ENCODE peak calls at places on chromosome 4, in ten cellular contexts. One of them, this sample, is unnamed.

GRCh38 chr4:6198278-6198677 is 2.1 kb downstream of the JAKMIP1 start:
- DNase-seq in CD8-positive, alpha-beta memory T cell: no peak
- DNase-seq in PC-9: no peak
- DNase-seq in heart left ventricle: no peak
- DNase-seq in psoas muscle: no peak
- DNase-seq in CD4-positive, CD25-positive, alpha-beta regulatory T cell: peak; percentile 30
- DNase-seq in fibroblast of lung: no peak
- DNase-seq in naive thymus-derived CD4-positive, alpha-beta T cell: no peak
- DNase-seq in lower lobe of right lung: no peak
- DNase-seq in H7: peak; percentile 51
- DNase-seq in this sample: no peak

GRCh38 chr4:19945979-19946380 is 305.7 kb upstream of the SLIT2 start:
- DNase-seq in H7: no peak
- DNase-seq in CD8-positive, alpha-beta memory T cell: no peak
- DNase-seq in CD4-positive, CD25-positive, alpha-beta regulatory T cell: no peak
- DNase-seq in heart left ventricle: no peak
- DNase-seq in naive thymus-derived CD4-positive, alpha-beta T cell: no peak
- DNase-seq in fibroblast of lung: peak; percentile 99
- DNase-seq in psoas muscle: no peak
- DNase-seq in PC-9: peak; percentile 41
- DNase-seq in lower lobe of right lung: no peak
- DNase-seq in this sample: no peak

GRCh38 chr4:149690726-149691125 is 124.9 kb downstream of the IQCM start:
- DNase-seq in heart left ventricle: no peak
- DNase-seq in psoas muscle: no peak
- DNase-seq in fibroblast of lung: no peak
- DNase-seq in naive thymus-derived CD4-positive, alpha-beta T cell: no peak
- DNase-seq in H7: peak; percentile 19
- DNase-seq in lower lobe of right lung: no peak
- DNase-seq in CD8-positive, alpha-beta memory T cell: no peak
- DNase-seq in CD4-positive, CD25-positive, alpha-beta regulatory T cell: no peak
- DNase-seq in PC-9: no peak
- DNase-seq in this sample: no peak

GRCh38 chr4:16608123-16608522 is 290.3 kb downstream of the LDB2 start:
- DNase-seq in naive thymus-derived CD4-positive, alpha-beta T cell: no peak
- DNase-seq in H7: no peak
- DNase-seq in heart left ventricle: peak; percentile 20
- DNase-seq in lower lobe of right lung: no peak
- DNase-seq in fibroblast of lung: no peak
- DNase-seq in CD8-positive, alpha-beta memory T cell: no peak
- DNase-seq in PC-9: no peak
- DNase-seq in CD4-positive, CD25-positive, alpha-beta regulatory T cell: no peak
- DNase-seq in psoas muscle: no peak
- DNase-seq in this sample: no peak

GRCh38 chr4:22237155-22237751 is 278.6 kb downstream of the ADGRA3 start:
- DNase-seq in CD8-positive, alpha-beta memory T cell: peak; percentile 55
- DNase-seq in CD4-positive, CD25-positive, alpha-beta regulatory T cell: peak; percentile 32
- DNase-seq in fibroblast of lung: peak; percentile 4
- DNase-seq in H7: peak; percentile 48
- DNase-seq in psoas muscle: no peak
- DNase-seq in PC-9: peak; percentile 24
- DNase-seq in lower lobe of right lung: peak; percentile 44
- DNase-seq in heart left ventricle: no peak
- DNase-seq in naive thymus-derived CD4-positive, alpha-beta T cell: peak; percentile 37
- DNase-seq in this sample: no peak

GRCh38 chr4:15381806-15382338 is 46.0 kb upstream of the C1QTNF7 start:
- DNase-seq in heart left ventricle: no peak
- DNase-seq in PC-9: no peak
- DNase-seq in H7: no peak
- DNase-seq in CD4-positive, CD25-positive, alpha-beta regulatory T cell: no peak
- DNase-seq in naive thymus-derived CD4-positive, alpha-beta T cell: no peak
- DNase-seq in fibroblast of lung: no peak
- DNase-seq in lower lobe of right lung: no peak
- DNase-seq in CD8-positive, alpha-beta memory T cell: no peak
- DNase-seq in psoas muscle: no peak
- DNase-seq in this sample: no peak

GRCh38 chr4:78336093-78336943 is 215.3 kb upstream of the ANXA3 start:
- DNase-seq in H7: no peak
- DNase-seq in CD8-positive, alpha-beta memory T cell: no peak
- DNase-seq in fibroblast of lung: peak; percentile 37
- DNase-seq in lower lobe of right lung: no peak
- DNase-seq in PC-9: peak; percentile 12
- DNase-seq in heart left ventricle: no peak
- DNase-seq in CD4-positive, CD25-positive, alpha-beta regulatory T cell: no peak
- DNase-seq in naive thymus-derived CD4-positive, alpha-beta T cell: no peak
- DNase-seq in psoas muscle: no peak
- DNase-seq in this sample: no peak

GRCh38 chr4:62431513-62431912 is 1231.4 kb downstream of the ADGRL3 start:
- DNase-seq in H7: no peak
- DNase-seq in heart left ventricle: no peak
- DNase-seq in psoas muscle: no peak
- DNase-seq in PC-9: no peak
- DNase-seq in fibroblast of lung: no peak
- DNase-seq in CD4-positive, CD25-positive, alpha-beta regulatory T cell: no peak
- DNase-seq in lower lobe of right lung: no peak
- DNase-seq in CD8-positive, alpha-beta memory T cell: no peak
- DNase-seq in naive thymus-derived CD4-positive, alpha-beta T cell: no peak
- DNase-seq in this sample: no peak

GRCh38 chr4:57103051-57103450 is 7.1 kb downstream of the IGFBP7 start:
- DNase-seq in heart left ventricle: no peak
- DNase-seq in fibroblast of lung: no peak
- DNase-seq in PC-9: no peak
- DNase-seq in H7: no peak
- DNase-seq in CD4-positive, CD25-positive, alpha-beta regulatory T cell: no peak
- DNase-seq in psoas muscle: peak; percentile 57
- DNase-seq in lower lobe of right lung: no peak
- DNase-seq in CD8-positive, alpha-beta memory T cell: no peak
- DNase-seq in naive thymus-derived CD4-positive, alpha-beta T cell: no peak
- DNase-seq in this sample: no peak

DNA sequence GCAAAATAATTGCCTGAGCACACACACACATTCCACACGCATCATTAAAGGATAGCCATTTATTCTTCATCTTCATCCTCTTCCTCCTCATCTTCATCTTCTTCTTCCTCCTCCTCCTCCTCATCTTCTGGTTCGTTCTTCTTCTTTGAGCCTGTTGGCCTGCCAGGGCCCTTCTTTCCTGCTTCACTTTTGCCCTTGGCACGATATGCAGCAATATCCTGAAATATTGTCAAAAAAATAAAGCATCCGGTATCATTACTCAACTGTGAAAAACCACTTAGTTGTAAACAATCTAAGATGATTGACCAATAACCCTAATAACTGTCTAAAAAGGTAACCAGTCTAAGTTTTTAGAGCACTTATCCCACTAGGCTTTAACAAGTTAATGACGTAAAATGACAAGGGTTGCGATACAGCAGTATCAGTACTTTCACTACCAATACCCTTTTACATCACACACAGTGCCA is 2.1 kb downstream of the HMGB2 start:
- DNase-seq in fibroblast of lung: peak; percentile 58
- DNase-seq in CD4-positive, CD25-positive, alpha-beta regulatory T cell: peak; percentile 52
- DNase-seq in psoas muscle: no peak
- DNase-seq in PC-9: no peak
- DNase-seq in naive thymus-derived CD4-positive, alpha-beta T cell: no peak
- DNase-seq in lower lobe of right lung: no peak
- DNase-seq in heart left ventricle: no peak
- DNase-seq in CD8-positive, alpha-beta memory T cell: no peak
- DNase-seq in H7: no peak
- DNase-seq in this sample: no peak
- H3K4me3 ChIP-seq in fibroblast of lung: peak overlapping the region; percentile 77
- H3K4me3 ChIP-seq in CD4-positive, CD25-positive, alpha-beta regulatory T cell: peak overlapping the region; percentile 87
- H3K4me3 ChIP-seq in psoas muscle: peak overlapping the region; percentile 92
- H3K4me3 ChIP-seq in PC-9: peak overlapping the region; percentile 94
- H3K4me3 ChIP-seq in naive thymus-derived CD4-positive, alpha-beta T cell: peak overlapping the region; percentile 89
- H3K4me3 ChIP-seq in lower lobe of right lung: peak overlapping the region; percentile 85
- H3K4me3 ChIP-seq in heart left ventricle: no peak overlapping the region
- H3K4me3 ChIP-seq in CD8-positive, alpha-beta memory T cell: peak overlapping the region; percentile 80
- H3K4me3 ChIP-seq in H7: no peak overlapping the region
- H3K4me3 ChIP-seq in this sample: peak overlapping the region; percentile 98

GRCh38 chr4:48571471-48571870 is 81.4 kb downstream of the ZAR1 start:
- DNase-seq in psoas muscle: no peak
- DNase-seq in CD4-positive, CD25-positive, alpha-beta regulatory T cell: no peak
- DNase-seq in PC-9: no peak
- DNase-seq in H7: no peak
- DNase-seq in heart left ventricle: no peak
- DNase-seq in fibroblast of lung: no peak
- DNase-seq in lower lobe of right lung: no peak
- DNase-seq in CD8-positive, alpha-beta memory T cell: no peak
- DNase-seq in naive thymus-derived CD4-positive, alpha-beta T cell: no peak
- DNase-seq in this sample: no peak

GRCh38 chr4:48564151-48564550 is 74.1 kb downstream of the ZAR1 start:
- DNase-seq in fibroblast of lung: no peak
- DNase-seq in H7: no peak
- DNase-seq in heart left ventricle: no peak
- DNase-seq in PC-9: no peak
- DNase-seq in lower lobe of right lung: no peak
- DNase-seq in psoas muscle: no peak
- DNase-seq in CD8-positive, alpha-beta memory T cell: no peak
- DNase-seq in CD4-positive, CD25-positive, alpha-beta regulatory T cell: no peak
- DNase-seq in naive thymus-derived CD4-positive, alpha-beta T cell: no peak
- DNase-seq in this sample: no peak

GRCh38 chr4:48570646-48571220 is 80.7 kb downstream of the ZAR1 start:
- DNase-seq in PC-9: no peak
- DNase-seq in H7: no peak
- DNase-seq in CD4-positive, CD25-positive, alpha-beta regulatory T cell: no peak
- DNase-seq in fibroblast of lung: peak; percentile 44
- DNase-seq in psoas muscle: no peak
- DNase-seq in CD8-positive, alpha-beta memory T cell: no peak
- DNase-seq in lower lobe of right lung: no peak
- DNase-seq in heart left ventricle: no peak
- DNase-seq in naive thymus-derived CD4-positive, alpha-beta T cell: no peak
- DNase-seq in this sample: no peak

DNA sequence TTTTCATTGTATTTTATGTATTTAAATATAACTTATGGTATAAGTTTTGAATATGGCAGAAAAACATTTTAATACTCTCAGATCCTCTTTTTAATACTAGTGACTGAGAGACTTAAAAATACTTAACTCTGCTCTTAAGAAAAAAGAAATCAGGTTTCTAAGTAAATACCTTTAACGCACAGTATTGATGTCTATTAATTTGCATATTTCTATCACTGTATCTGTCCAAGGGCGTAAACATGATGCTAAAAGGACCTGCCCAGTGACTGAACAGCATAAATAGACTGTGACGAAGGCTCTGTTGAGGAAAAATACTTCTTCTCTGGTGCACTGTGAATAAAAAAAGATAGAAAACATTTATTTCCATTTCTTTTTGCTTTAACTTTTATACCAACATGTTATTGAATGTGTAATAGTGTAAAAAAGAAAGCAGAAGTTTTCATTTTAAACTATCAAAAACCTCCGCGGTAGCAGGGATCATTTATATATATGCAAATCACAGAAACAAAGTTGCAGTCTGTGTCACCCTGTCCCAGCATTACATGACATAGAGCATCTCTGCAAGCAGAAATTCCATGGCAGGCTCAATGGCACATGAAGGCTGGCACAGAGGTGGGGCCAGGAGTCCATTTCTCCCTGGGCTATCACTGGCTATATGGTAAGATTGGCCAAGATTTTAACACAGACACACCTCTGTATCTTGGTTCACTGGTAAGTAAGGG is 75.5 kb downstream of the ZAR1 start:
- DNase-seq in CD4-positive, CD25-positive, alpha-beta regulatory T cell: no peak
- DNase-seq in H7: no peak
- DNase-seq in naive thymus-derived CD4-positive, alpha-beta T cell: no peak
- DNase-seq in PC-9: no peak
- DNase-seq in fibroblast of lung: no peak
- DNase-seq in lower lobe of right lung: no peak
- DNase-seq in psoas muscle: no peak
- DNase-seq in heart left ventricle: no peak
- DNase-seq in CD8-positive, alpha-beta memory T cell: no peak
- DNase-seq in this sample: no peak
- H3K27me3 ChIP-seq in CD4-positive, CD25-positive, alpha-beta regulatory T cell: no peaks in the 10 kb centered on the region
- H3K27me3 ChIP-seq in H7: no peaks in the 10 kb centered on the region
- H3K27me3 ChIP-seq in naive thymus-derived CD4-positive, alpha-beta T cell: no peaks in the 10 kb centered on the region
- H3K27me3 ChIP-seq in PC-9: no peaks in the 10 kb centered on the region
- H3K27me3 ChIP-seq in fibroblast of lung: no peaks in the 10 kb centered on the region
- H3K27me3 ChIP-seq in lower lobe of right lung: no peaks in the 10 kb centered on the region
- H3K27me3 ChIP-seq in psoas muscle: no peaks in the 10 kb centered on the region
- H3K27me3 ChIP-seq in heart left ventricle: no peaks in the 10 kb centered on the region
- H3K27me3 ChIP-seq in CD8-positive, alpha-beta memory T cell: no peaks in the 10 kb centered on the region
- H3K27me3 ChIP-seq in this sample: no peaks in the 10 kb centered on the region

DNA sequence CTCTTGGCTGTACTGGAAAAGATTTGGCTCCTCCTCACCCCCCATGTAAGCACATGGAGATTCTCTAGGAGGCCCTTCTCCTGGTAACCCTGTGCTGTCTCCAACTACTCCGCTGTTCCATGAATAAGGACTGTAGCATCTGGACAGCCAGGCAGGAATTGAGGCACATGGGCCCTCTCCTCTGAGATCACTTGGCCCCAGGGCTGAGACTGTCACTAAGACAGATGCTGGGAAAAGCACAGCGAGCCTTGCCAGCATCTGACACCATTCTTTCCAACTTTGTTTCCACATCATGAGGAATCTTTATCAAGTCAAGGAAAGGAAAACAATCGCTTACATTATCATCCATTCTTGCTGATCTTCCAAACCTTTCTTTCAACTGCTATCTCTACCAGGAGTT is 222.6 kb upstream of the INTU start:
- DNase-seq in fibroblast of lung: peak; percentile 22
- DNase-seq in psoas muscle: peak; percentile 58
- DNase-seq in PC-9: no peak
- DNase-seq in naive thymus-derived CD4-positive, alpha-beta T cell: no peak
- DNase-seq in H7: no peak
- DNase-seq in lower lobe of right lung: no peak
- DNase-seq in heart left ventricle: peak; percentile 23
- DNase-seq in CD8-positive, alpha-beta memory T cell: no peak
- DNase-seq in CD4-positive, CD25-positive, alpha-beta regulatory T cell: no peak
- DNase-seq in this sample: no peak
- H3K4me3 ChIP-seq in fibroblast of lung: no peak overlapping the region
- H3K4me3 ChIP-seq in psoas muscle: no peak overlapping the region
- H3K4me3 ChIP-seq in PC-9: no peak overlapping the region
- H3K4me3 ChIP-seq in naive thymus-derived CD4-positive, alpha-beta T cell: no peak overlapping the region
- H3K4me3 ChIP-seq in H7: no peak overlapping the region
- H3K4me3 ChIP-seq in lower lobe of right lung: no peak overlapping the region
- H3K4me3 ChIP-seq in heart left ventricle: no peak overlapping the region
- H3K4me3 ChIP-seq in CD8-positive, alpha-beta memory T cell: no peak overlapping the region
- H3K4me3 ChIP-seq in CD4-positive, CD25-positive, alpha-beta regulatory T cell: no peak overlapping the region
- H3K4me3 ChIP-seq in this sample: no peak overlapping the region

DNA sequence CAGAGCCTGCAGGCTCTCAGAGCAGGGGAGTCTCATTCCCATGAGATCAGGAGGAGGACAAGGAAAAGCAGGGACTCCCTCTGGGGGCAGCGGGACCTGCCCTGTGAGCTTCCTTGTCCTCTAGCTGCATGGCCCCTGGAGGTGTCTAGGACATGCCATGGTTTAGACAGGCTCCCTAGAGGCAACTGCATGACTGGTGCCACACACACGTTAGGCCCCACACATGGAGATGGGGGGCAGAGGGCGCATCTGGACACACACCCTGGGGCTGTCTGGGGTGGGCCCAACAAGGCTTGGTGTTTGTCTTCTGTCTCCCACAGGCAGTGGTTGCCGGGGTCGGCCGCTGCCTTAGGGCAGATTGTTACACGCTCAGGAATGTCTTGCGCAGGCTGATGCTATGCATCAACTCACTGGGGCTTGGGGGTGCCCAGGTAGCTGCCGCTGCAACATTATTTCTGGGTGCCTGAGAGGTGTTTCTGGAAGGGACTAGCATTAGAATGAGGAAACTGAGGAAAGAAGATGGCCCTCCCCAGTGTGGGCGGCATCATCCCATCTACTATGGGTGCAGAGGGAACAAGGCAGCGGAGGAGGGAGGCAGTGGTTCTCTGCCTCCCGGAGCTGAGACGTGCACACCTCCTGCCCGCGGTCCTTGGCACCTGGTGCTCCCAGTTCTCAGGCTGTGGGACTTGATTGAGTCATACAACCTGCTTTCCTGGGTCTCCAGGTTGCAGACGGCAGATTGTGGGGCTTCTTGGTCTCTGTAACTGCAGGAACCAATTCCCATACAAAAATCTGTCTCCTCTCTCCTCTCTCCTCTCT is 32.1 kb upstream of the GPR78 start:
- DNase-seq in CD4-positive, CD25-positive, alpha-beta regulatory T cell: no peak
- DNase-seq in H7: peak; percentile 37
- DNase-seq in fibroblast of lung: no peak
- DNase-seq in naive thymus-derived CD4-positive, alpha-beta T cell: no peak
- DNase-seq in psoas muscle: no peak
- DNase-seq in PC-9: peak; percentile 90
- DNase-seq in lower lobe of right lung: no peak
- DNase-seq in heart left ventricle: no peak
- DNase-seq in CD8-positive, alpha-beta memory T cell: no peak
- DNase-seq in this sample: no peak
- H3K27me3 ChIP-seq in CD4-positive, CD25-positive, alpha-beta regulatory T cell: no peaks in the 10 kb centered on the region
- H3K27me3 ChIP-seq in H7: no peaks in the 10 kb centered on the region
- H3K27me3 ChIP-seq in fibroblast of lung: no peaks in the 10 kb centered on the region
- H3K27me3 ChIP-seq in naive thymus-derived CD4-positive, alpha-beta T cell: no peaks in the 10 kb centered on the region
- H3K27me3 ChIP-seq in psoas muscle: peaks cover 6% of the 10 kb centered on the region
- H3K27me3 ChIP-seq in PC-9: no peaks in the 10 kb centered on the region
- H3K27me3 ChIP-seq in lower lobe of right lung: no peaks in the 10 kb centered on the region
- H3K27me3 ChIP-seq in heart left ventricle: peaks cover 5% of the 10 kb centered on the region
- H3K27me3 ChIP-seq in CD8-positive, alpha-beta memory T cell: no peaks in the 10 kb centered on the region
- H3K27me3 ChIP-seq in this sample: no peaks in the 10 kb centered on the region